ENCODE peak calls at places on chromosomes 6 and 20, in nine cellular contexts. Y is MM.1S, Q is kidney, H is sigmoid colon, U is heart right ventricle, V is lower leg skin, D is brain microvascular endothelial cell, A is PC-3, G is IMR-90. I is an unnamed sample.

GRCh38 chr6:4125933-4126864 is 9.2 kb downstream of the ECI2 start:
- DNase-seq in Y (no peak), Q (no peak), H (no peak), U (no peak), V (no peak), D (peak), A (peak), G (peak), I (peak)

GRCh38 chr20:50330504-50331313 is 140.1 kb downstream of the CEBPB start:
- DNase-seq in Y (no peak), Q (no peak), H (peak), U (no peak), V (peak), D (no peak), A (no peak), G (no peak), I (no peak)

GRCh38 chr6:144190593-144190992 is 40.3 kb downstream of the STX11 start:
- DNase-seq in Y (no peak), Q (peak), H (no peak), U (no peak), V (no peak), D (no peak), A (peak), G (peak), I (peak)

GRCh38 chr6:113358063-113358583 is 499.0 kb upstream of the MARCKS start:
- DNase-seq in Y (no peak), Q (no peak), H (no peak), U (no peak), V (no peak), D (no peak), A (no peak), G (no peak), I (no peak)

GRCh38 chr6:27505209-27506027 is 32.5 kb upstream of the ZNF184 start:
- DNase-seq in Y (peak), Q (no peak), H (peak), U (no peak), V (peak), D (peak), A (peak), G (peak), I (peak)

GRCh38 chr6:116467514-116467913 is 6.3 kb downstream of the CALHM6 start:
- DNase-seq in Y (no peak), Q (no peak), H (no peak), U (no peak), V (no peak), D (no peak), A (no peak), G (no peak), I (no peak)

GRCh38 chr6:137882225-137882961 is 15.3 kb downstream of the TNFAIP3 start:
- DNase-seq in Y (no peak), Q (no peak), H (no peak), U (no peak), V (no peak), D (no peak), A (no peak), G (peak), I (no peak)

GRCh38 chr6:162109466-162110040 is 618.0 kb downstream of the PRKN start:
- DNase-seq in Y (no peak), Q (no peak), H (no peak), U (no peak), V (no peak), D (no peak), A (no peak), G (no peak), I (peak)

GRCh38 chr6:124655856-124656255 is 306.4 kb upstream of the RNF217 start:
- DNase-seq in Y (no peak), Q (no peak), H (no peak), U (no peak), V (no peak), D (no peak), A (no peak), G (no peak), I (no peak)

GRCh38 chr20:48758206-48758820 is 69.5 kb downstream of the PREX1 start:
- DNase-seq in Y (no peak), Q (no peak), H (no peak), U (no peak), V (no peak), D (no peak), A (no peak), G (no peak), I (no peak)

GRCh38 chr6:27214126-27214601 is 33.3 kb upstream of the PRSS16 start:
- DNase-seq in Y (no peak), Q (no peak), H (no peak), U (no peak), V (no peak), D (peak), A (no peak), G (no peak), I (no peak)

GRCh38 chr6:93087606-93088005 is 331.8 kb downstream of the EPHA7 start:
- DNase-seq in Y (no peak), Q (no peak), H (no peak), U (no peak), V (no peak), D (no peak), A (no peak), G (no peak), I (no peak)

GRCh38 chr20:53072923-53073579 is 100.9 kb downstream of the TSHZ2 start:
- DNase-seq in Y (no peak), Q (no peak), H (no peak), U (no peak), V (no peak), D (no peak), A (no peak), G (no peak), I (no peak)

GRCh38 chr20:62707981-62708521 is 585 bp upstream of the NTSR1 start:
- DNase-seq in Y (no peak), Q (no peak), H (no peak), U (peak), V (no peak), D (no peak), A (peak), G (no peak), I (no peak)
- TF ChIP-seq CTCF in Y (peak), Q (no peak), H (peak), U (no peak), V (no peak), D (peak), A (peak), G (peak), I (peak)

GRCh38 chr6:21037453-21037852 is 503.2 kb downstream of the CDKAL1 start:
- DNase-seq in Y (no peak), Q (no peak), H (no peak), U (no peak), V (no peak), D (no peak), A (no peak), G (no peak), I (no peak)

GRCh38 chr6:21033095-21033494 is 498.8 kb downstream of the CDKAL1 start:
- DNase-seq in Y (no peak), Q (no peak), H (no peak), U (no peak), V (no peak), D (no peak), A (no peak), G (no peak), I (no peak)

GRCh38 chr6:21033575-21034026 is 499.3 kb downstream of the CDKAL1 start:
- DNase-seq in Y (no peak), Q (no peak), H (peak), U (no peak), V (peak), D (peak), A (peak), G (peak), I (peak)

GRCh38 chr6:21031182-21031581 is 496.9 kb downstream of the CDKAL1 start:
- DNase-seq in Y (no peak), Q (no peak), H (no peak), U (no peak), V (no peak), D (no peak), A (no peak), G (no peak), I (no peak)

DNA sequence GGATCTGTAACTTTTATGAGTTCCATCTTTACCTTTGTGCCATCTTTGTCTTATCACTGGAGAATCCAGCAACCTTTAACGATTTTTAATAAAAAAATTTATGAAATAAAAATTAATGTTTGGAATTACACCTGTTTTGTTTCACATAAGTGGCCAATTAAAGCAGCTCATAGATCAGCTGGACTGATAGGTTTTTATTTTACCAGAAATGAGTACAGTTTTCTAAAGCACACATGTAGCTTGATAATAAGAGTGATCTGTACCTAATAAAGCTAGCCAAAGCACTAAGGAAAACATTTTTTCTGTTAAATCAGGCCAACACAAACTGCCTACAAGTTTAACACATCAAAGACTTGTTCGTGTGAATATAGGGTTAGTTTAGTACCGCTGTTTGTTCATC is 500.1 kb downstream of the CDKAL1 start:
- DNase-seq in Y (no peak), Q (no peak), H (no peak), U (no peak), V (no peak), D (no peak), A (no peak), G (no peak), I (no peak)
- H3K4me3 ChIP-seq in Y (no peak), Q (no peak), H (no peak), U (no peak), V (no peak), D (no peak), A (no peak), G (no peak), I (no peak)

DNA sequence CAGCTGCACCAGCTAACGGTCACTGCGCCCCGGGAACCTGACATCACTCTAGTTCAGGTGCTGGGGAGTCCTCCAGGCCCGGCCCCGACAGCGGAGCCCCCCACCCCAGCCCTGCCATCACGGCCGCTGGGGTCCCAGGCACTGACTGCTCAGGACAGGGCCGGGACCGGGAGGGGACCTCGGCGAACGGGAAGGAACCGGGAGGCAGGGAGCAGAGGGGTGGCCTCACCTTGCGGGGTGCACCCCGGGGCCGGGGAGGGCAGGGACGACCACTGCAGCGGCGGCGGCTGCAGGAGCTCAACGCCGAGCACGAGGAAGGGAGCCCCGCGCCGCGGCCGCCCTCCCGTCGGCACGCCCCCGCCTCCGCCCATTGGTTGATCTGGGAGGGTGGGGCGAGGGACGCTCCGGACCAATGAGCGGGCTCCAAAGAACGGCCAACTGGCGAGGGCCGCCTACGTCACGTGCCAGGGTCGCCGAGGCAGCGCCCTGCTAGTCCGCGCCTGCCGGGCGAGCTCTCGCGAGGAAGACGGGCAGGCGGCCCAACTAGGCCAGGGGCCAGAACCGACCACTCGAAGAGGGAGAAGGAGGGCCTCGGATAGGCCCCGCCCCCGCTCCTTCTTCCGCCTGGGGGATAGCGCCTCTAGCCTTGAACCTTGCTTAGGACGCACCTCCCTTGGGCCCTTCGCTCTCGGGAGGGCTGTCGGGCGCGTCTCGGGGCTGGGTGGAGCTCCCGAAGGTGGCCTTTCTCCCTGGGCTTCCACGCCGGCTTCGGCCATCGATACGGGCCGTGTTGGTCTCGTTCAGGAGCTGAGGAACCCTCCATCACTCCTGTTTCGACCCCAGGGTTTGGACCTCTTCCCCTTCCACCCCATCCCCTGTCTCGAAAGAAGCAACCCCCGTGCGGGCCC is at the start of gene ADISSP:
- DNase-seq in Y (peak), Q (peak), H (peak), U (peak), V (peak), D (peak), A (peak), G (peak), I (peak)
- TF ChIP-seq CTCF in Y (no peak), Q (peak), H (no peak), U (peak), V (no peak), D (peak), A (no peak), G (peak), I (no peak)

GRCh38 chr6:148760568-148761531 is 14.0 kb downstream of the UST start:
- DNase-seq in Y (no peak), Q (peak), H (peak), U (peak), V (peak), D (peak), A (no peak), G (peak), I (peak)
- H3K4me3 ChIP-seq in Y (no peak), Q (peak), H (peak), U (peak), V (no peak), D (peak), A (no peak), G (peak), I (peak)

DNA sequence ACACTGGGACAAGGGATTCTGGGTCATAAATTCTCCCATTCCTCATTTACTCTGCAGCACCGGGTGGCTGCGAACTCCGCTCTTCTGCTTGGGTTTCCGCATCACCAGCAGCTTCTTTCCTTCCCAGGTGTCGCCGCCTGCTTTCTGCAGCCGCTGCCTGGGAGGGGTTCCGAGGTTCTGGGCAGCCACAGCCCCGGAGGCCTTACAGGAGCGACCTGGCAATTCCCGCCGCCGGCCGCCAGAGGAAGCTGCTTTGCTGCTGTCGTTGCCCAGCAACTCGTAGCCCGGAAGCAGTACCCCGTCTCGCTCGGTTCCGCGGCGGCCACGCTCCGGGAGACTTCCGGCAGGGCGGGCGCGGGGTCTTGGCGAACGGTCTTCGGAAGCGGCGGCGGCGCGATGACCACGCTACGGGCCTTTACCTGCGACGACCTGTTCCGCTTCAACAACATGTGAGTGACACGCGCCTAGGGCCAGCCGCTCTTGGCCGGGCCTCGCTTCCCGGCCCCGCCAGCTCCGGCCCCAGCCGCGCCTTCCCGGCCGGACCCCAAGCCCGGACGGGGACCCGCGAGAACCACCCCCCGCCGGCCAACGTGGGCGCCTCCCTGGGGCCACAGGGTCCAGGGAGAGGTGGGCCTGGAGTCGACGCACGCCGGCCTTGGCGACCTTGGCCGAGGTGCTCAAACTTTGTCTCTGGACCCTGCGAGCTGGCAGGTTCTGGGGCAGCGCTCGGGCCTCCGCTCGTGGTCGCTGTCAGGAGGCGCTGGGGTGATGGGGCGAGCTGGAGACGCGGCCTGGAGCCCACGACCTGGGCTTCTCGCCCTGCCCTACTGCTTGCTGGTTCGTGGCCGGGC is at the start of gene NAA20:
- DNase-seq in Y (peak), Q (peak), H (peak), U (peak), V (peak), D (peak), A (peak), G (peak), I (peak)
- TF ChIP-seq CTCF in Y (peak), Q (peak), H (peak), U (peak), V (no peak), D (peak), A (peak), G (peak), I (peak)

GRCh38 chr6:141685416-141685815 is 447.3 kb upstream of the GJE1 start:
- DNase-seq in Y (no peak), Q (no peak), H (no peak), U (no peak), V (no peak), D (no peak), A (no peak), G (peak), I (no peak)
- H3K4me3 ChIP-seq in Y (no peak), Q (no peak), H (no peak), U (no peak), V (no peak), D (no peak), A (no peak), G (no peak), I (no peak)